ENCODE peak calls at places on chromosome X, in eight cellular contexts. N, G, S, I, O, C, Y and K are unnamed samples.

GRCh38 chrX:131741103-131741581 is 197.3 kb downstream of the OR13H1 start:
- DNase-seq in Y (no peak), N (no peak), G (no peak), C (peak), I (no peak), S (peak), O (no peak), K (no peak)

GRCh38 chrX:119990995-119991787 is 47.6 kb upstream of the NKAP start:
- DNase-seq in S (no peak), C (peak), I (no peak), O (no peak), G (no peak), N (no peak), Y (no peak), K (no peak)

GRCh38 chrX:97685753-97686152 is 802.0 kb downstream of the RPA4 start:
- DNase-seq in S (no peak), N (peak), Y (no peak), G (no peak), O (no peak), I (peak), C (no peak), K (peak)

GRCh38 chrX:43878902-43879526 is 3.2 kb downstream of the MAOB start:
- DNase-seq in G (no peak), O (no peak), Y (no peak), C (no peak), I (peak), N (no peak), S (no peak), K (no peak)

GRCh38 chrX:136457303-136457917 is 30.3 kb upstream of the BRS3 start:
- DNase-seq in S (no peak), I (no peak), C (no peak), G (no peak), O (no peak), N (no peak), Y (no peak), K (no peak)

GRCh38 chrX:138034136-138034535 is 468.2 kb downstream of the ZIC3 start:
- DNase-seq in Y (no peak), N (peak), O (no peak), I (no peak), C (no peak), G (no peak), S (no peak), K (no peak)

GRCh38 chrX:2342878-2343277 is 157.9 kb downstream of the DHRSX start:
- DNase-seq in I (no peak), C (no peak), S (no peak), N (peak), G (peak), O (no peak), Y (no peak), K (no peak)

GRCh38 chrX:3346436-3347329 is at the start of gene MXRA5:
- DNase-seq in S (no peak), Y (no peak), O (no peak), I (peak), C (peak), N (peak), G (no peak), K (peak)

DNA sequence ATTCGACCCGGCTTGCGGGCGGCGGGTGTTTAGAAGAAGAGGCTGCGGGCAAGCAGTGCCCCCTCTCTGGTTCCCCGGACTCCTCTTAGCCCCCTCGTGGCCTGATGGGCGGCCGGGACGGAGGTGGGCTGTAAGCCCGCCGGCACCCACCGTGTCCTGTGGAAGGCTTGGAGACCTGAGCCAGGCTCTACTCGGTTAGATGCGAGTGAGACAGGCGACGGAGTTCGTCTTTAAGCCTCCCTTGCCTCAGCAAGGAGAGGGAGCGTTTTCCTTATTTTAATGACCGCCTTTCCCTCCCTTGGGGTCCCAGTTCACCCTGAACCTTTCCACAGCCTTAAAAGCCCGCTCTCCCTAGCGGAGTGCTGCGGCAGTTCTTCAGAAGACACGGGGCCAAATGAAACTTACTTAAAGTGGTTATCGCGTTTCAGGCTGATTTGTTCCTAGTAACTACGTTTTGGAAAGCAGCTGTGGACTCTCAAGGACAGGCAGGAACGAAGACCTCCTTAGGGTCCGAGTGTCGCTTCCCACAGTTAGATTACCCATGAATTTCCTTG is 970 bp downstream of the SLITRK2 start:
- DNase-seq in O (no peak), S (no peak), C (no peak), Y (no peak), I (no peak), G (no peak), N (no peak), K (no peak)
- H3K4me3 ChIP-seq in O (no peak), S (no peak), C (no peak), Y (no peak), I (peak), G (no peak), N (no peak), K (no peak)

DNA sequence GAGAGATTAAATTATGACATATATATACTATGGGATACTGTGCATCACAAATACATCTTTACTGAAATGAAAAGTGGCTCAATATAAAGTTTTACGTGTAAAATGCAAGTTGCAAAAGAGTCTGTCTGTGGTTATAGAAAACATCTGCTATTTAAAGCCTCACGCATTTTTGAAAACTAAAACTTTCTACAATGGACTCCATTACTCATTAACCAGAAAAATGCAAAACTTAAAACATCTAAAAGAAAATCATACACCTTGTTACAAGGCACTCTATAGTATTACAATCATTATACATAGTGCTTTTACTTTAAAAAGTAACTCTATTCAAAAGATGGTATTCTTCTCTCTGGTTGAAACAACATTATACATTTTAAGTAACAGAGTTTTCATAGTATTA is 755.6 kb downstream of the DMD start:
- DNase-seq in C (no peak), I (no peak), G (no peak), Y (no peak), S (no peak), N (no peak), O (no peak), K (no peak)
- H3K4me3 ChIP-seq in C (no peak), I (no peak), G (no peak), Y (no peak), S (no peak), N (no peak), O (no peak), K (no peak)

GRCh38 chrX:40733691-40734090 is 1.7 kb downstream of the MED14 start:
- DNase-seq in C (no peak), G (no peak), I (no peak), N (no peak), S (no peak), O (no peak), Y (no peak), K (no peak)
- H3K4me3 ChIP-seq in C (no peak), G (peak), I (peak), N (peak), S (no peak), O (peak), Y (no peak), K (no peak)

GRCh38 chrX:40531056-40531826 is 49.5 kb upstream of the ATP6AP2 start:
- DNase-seq in O (no peak), C (no peak), N (no peak), I (no peak), Y (no peak), G (no peak), S (no peak), K (no peak)
- H3K4me3 ChIP-seq in O (no peak), C (no peak), N (no peak), I (no peak), Y (no peak), G (no peak), S (no peak), K (no peak)

DNA sequence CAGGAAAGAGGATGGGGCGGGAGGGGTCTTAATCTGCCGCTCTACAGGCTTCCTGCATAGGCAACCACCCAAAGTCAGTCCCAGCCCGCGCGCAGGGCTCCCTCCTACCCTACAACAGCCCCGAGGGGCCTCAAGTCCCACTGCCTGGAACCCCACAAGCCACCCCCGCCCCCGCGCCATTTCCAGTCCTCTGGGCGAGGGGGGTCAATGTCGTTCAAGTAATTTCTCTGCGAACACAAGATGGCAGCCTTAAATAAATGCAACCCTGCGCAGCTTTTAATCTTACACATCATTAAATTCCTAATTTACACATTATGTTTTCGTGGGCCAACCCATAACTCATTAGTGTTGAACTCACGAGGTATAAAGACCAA is 92.9 kb downstream of the BCOR start:
- DNase-seq in O (no peak), I (no peak), Y (no peak), C (no peak), N (no peak), S (no peak), G (no peak), K (no peak)
- H3K4me3 ChIP-seq in O (no peak), I (no peak), Y (no peak), C (no peak), N (no peak), S (no peak), G (no peak), K (no peak)

DNA sequence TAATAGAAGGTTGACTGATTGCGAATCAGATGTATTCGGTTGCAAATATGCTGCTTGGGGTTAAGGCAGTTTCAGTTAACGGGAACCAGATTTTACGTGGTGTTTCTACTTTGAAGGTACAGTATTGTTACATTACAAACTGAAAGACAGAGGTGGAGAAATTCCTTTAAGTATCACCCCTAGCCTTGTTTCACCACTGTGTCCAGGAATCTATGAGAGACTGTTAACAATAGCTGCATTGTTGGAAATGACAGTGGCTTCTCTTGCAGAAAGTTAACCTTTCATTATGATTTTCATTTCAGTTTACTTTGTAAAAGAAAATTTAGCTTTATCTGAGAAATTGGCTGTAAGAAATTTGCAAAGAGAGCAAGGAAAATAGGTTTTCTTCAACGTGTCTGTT is 2.6 kb downstream of the CDKL5 start:
- DNase-seq in I (no peak), C (no peak), S (no peak), N (no peak), Y (no peak), G (no peak), O (no peak), K (no peak)
- H3K4me3 ChIP-seq in I (no peak), C (no peak), S (no peak), N (no peak), Y (no peak), G (no peak), O (no peak), K (no peak)